ENCODE peak calls at places on chromosomes 3 and 15, in four cellular contexts. One of them, this sample, is unnamed.

GRCh38 chr3:174767853-174768382 is 91.2 kb upstream of the NAALADL2 start:
- DNase-seq in hepatocyte: no peak
- DNase-seq in left ventricle myocardium inferior: no peak
- DNase-seq in fibroblast of lung: peak
- DNase-seq in this sample: no peak

GRCh38 chr15:68991723-68992122 is 22.8 kb upstream of the NOX5 start:
- DNase-seq in fibroblast of lung: peak
- DNase-seq in hepatocyte: peak
- DNase-seq in left ventricle myocardium inferior: no peak
- DNase-seq in this sample: no peak

GRCh38 chr3:12287727-12288465 is 974 bp upstream of the PPARG start:
- DNase-seq in left ventricle myocardium inferior: peak
- DNase-seq in hepatocyte: peak
- DNase-seq in fibroblast of lung: peak
- DNase-seq in this sample: peak

GRCh38 chr3:159852821-159853505 is 135.7 kb upstream of the IL12A start:
- DNase-seq in hepatocyte: peak
- DNase-seq in left ventricle myocardium inferior: peak
- DNase-seq in fibroblast of lung: peak
- DNase-seq in this sample: no peak

GRCh38 chr15:101000271-101000681 is 81.1 kb downstream of the LRRK1 start:
- DNase-seq in fibroblast of lung: no peak
- DNase-seq in hepatocyte: no peak
- DNase-seq in left ventricle myocardium inferior: no peak
- DNase-seq in this sample: no peak

GRCh38 chr3:1600700-1601418 is 497.8 kb upstream of the CNTN4 start:
- DNase-seq in fibroblast of lung: no peak
- DNase-seq in left ventricle myocardium inferior: no peak
- DNase-seq in hepatocyte: no peak
- DNase-seq in this sample: no peak

GRCh38 chr3:165462616-165463334 is 266.6 kb upstream of the SLITRK3 start:
- DNase-seq in fibroblast of lung: peak
- DNase-seq in hepatocyte: no peak
- DNase-seq in left ventricle myocardium inferior: no peak
- DNase-seq in this sample: no peak

GRCh38 chr15:80072285-80072684 is 12.8 kb downstream of the ZFAND6 start:
- DNase-seq in hepatocyte: peak
- DNase-seq in fibroblast of lung: peak
- DNase-seq in left ventricle myocardium inferior: no peak
- DNase-seq in this sample: no peak

GRCh38 chr3:52317601-52318000 is 1.5 kb downstream of the DNAH1 start:
- DNase-seq in fibroblast of lung: peak
- DNase-seq in hepatocyte: peak
- DNase-seq in left ventricle myocardium inferior: peak
- DNase-seq in this sample: peak

GRCh38 chr15:101115887-101116680 is 135.8 kb downstream of the CHSY1 start:
- DNase-seq in fibroblast of lung: peak
- DNase-seq in left ventricle myocardium inferior: peak
- DNase-seq in hepatocyte: peak
- DNase-seq in this sample: no peak

GRCh38 chr3:61872077-61872706 is 310.8 kb downstream of the PTPRG start:
- DNase-seq in hepatocyte: no peak
- DNase-seq in fibroblast of lung: peak
- DNase-seq in left ventricle myocardium inferior: no peak
- DNase-seq in this sample: no peak

GRCh38 chr3:89227634-89228033 is 120.2 kb downstream of the EPHA3 start:
- DNase-seq in fibroblast of lung: peak
- DNase-seq in hepatocyte: no peak
- DNase-seq in left ventricle myocardium inferior: no peak
- DNase-seq in this sample: no peak

GRCh38 chr3:145776782-145777408 is 384.1 kb downstream of the PLOD2 start:
- DNase-seq in hepatocyte: peak
- DNase-seq in left ventricle myocardium inferior: no peak
- DNase-seq in fibroblast of lung: peak
- DNase-seq in this sample: peak

GRCh38 chr3:106485202-106485601 is 616.4 kb upstream of the CBLB start:
- DNase-seq in left ventricle myocardium inferior: no peak
- DNase-seq in hepatocyte: no peak
- DNase-seq in fibroblast of lung: no peak
- DNase-seq in this sample: no peak

GRCh38 chr15:73989001-73989798 is 2.9 kb downstream of the STOML1 start:
- DNase-seq in left ventricle myocardium inferior: no peak
- DNase-seq in fibroblast of lung: peak
- DNase-seq in hepatocyte: peak
- DNase-seq in this sample: no peak

GRCh38 chr3:133377396-133377795 is 22.5 kb upstream of the BFSP2 start:
- DNase-seq in left ventricle myocardium inferior: no peak
- DNase-seq in fibroblast of lung: peak
- DNase-seq in hepatocyte: peak
- DNase-seq in this sample: no peak

GRCh38 chr15:76162050-76162425 is 102.3 kb downstream of the TMEM266 start:
- DNase-seq in left ventricle myocardium inferior: no peak
- DNase-seq in hepatocyte: no peak
- DNase-seq in fibroblast of lung: no peak
- DNase-seq in this sample: no peak

GRCh38 chr3:162719684-162720341 is 1223.2 kb downstream of the OTOL1 start:
- DNase-seq in fibroblast of lung: peak
- DNase-seq in left ventricle myocardium inferior: no peak
- DNase-seq in hepatocyte: peak
- DNase-seq in this sample: no peak

GRCh38 chr15:34490421-34491193 is 53.0 kb upstream of the GOLGA8A start:
- DNase-seq in hepatocyte: peak
- DNase-seq in left ventricle myocardium inferior: no peak
- DNase-seq in fibroblast of lung: no peak
- DNase-seq in this sample: peak

GRCh38 chr3:138332472-138333073 is 2.9 kb upstream of the NME9 start:
- DNase-seq in left ventricle myocardium inferior: no peak
- DNase-seq in hepatocyte: peak
- DNase-seq in fibroblast of lung: peak
- DNase-seq in this sample: no peak

GRCh38 chr3:107676469-107677309 is 153.9 kb downstream of the BBX start:
- DNase-seq in hepatocyte: peak
- DNase-seq in fibroblast of lung: peak
- DNase-seq in left ventricle myocardium inferior: no peak
- DNase-seq in this sample: no peak

GRCh38 chr15:66154581-66154980 is 99.0 kb downstream of the MEGF11 start:
- DNase-seq in hepatocyte: no peak
- DNase-seq in left ventricle myocardium inferior: no peak
- DNase-seq in fibroblast of lung: no peak
- DNase-seq in this sample: no peak

GRCh38 chr15:66152650-66153049 is 100.9 kb downstream of the MEGF11 start:
- DNase-seq in left ventricle myocardium inferior: no peak
- DNase-seq in fibroblast of lung: no peak
- DNase-seq in hepatocyte: no peak
- DNase-seq in this sample: no peak

GRCh38 chr15:66153549-66154415 is 99.8 kb downstream of the MEGF11 start:
- DNase-seq in fibroblast of lung: no peak
- DNase-seq in left ventricle myocardium inferior: no peak
- DNase-seq in hepatocyte: no peak
- DNase-seq in this sample: no peak

GRCh38 chr15:66149871-66150270 is 103.7 kb downstream of the MEGF11 start:
- DNase-seq in hepatocyte: no peak
- DNase-seq in left ventricle myocardium inferior: no peak
- DNase-seq in fibroblast of lung: no peak
- DNase-seq in this sample: no peak

DNA sequence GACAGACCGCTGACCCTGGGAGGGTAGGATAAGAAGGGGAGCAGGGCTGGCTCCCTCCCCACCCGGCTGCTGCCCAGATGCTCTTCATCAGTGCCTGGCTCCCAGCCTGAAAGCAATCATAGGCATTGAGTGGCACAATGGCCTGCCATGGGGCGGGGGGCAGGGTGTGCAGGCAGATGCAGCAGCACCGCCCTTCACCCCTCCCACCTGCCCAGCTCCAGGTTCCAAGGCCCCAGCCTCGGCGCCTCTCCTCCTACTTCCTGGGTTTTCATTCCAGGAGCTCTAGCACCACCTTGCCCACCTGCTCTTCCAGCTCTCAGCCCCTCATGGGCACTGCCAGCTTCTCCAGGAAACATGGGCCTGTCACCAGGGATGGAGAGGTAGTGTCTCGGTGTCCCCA is 101.7 kb downstream of the MEGF11 start:
- DNase-seq in hepatocyte: no peak
- DNase-seq in left ventricle myocardium inferior: peak
- DNase-seq in fibroblast of lung: no peak
- DNase-seq in this sample: no peak
- TF ChIP-seq CTCF in hepatocyte: peak
- TF ChIP-seq CTCF in left ventricle myocardium inferior: peak
- TF ChIP-seq CTCF in fibroblast of lung: no peak
- TF ChIP-seq CTCF in this sample: no peak

DNA sequence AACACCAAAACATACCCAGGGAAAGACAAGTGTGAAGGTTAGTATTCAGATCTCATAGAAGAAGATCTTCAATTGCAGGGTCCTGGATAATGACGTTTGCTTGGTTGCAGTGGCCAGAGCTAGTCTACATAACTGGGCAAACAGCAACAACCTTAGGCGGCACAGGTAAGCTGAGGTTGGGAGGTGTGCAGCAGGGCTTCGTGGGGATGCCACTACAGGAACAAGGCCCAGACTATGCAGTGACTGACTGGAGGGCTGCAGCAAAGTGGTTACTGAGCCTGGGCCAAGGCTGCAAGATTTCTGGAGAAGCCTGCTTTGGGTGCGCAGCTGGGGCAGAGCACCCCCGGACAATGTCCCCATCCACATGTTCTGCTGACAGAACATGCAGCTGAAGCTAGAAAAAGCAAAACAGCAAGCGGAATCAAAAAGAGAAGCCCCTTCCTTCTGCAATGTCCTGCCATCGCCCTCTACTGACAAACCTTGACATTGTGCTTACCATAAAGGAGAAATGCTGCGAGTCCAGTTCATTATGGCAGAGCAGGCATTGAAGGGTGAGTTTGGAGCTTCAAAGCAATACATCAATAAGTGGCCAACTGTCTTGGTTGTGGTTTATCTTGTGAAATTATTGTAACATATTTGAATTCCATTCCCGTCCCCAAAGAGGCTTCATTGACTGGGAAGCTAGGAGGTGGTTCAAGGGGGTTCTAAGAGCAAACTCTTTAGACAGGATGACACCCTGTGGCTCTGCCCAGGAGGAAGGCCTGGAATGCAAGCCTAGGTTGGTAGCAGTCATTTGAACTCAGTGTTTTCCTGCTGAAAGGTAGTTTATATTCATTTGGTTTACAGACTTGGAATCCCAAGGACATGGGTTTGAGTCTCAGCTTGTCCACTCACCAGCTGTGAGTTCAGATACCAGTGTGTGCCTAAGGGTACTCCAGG is 217.0 kb downstream of the PDCD6IP start:
- DNase-seq in fibroblast of lung: peak
- DNase-seq in left ventricle myocardium inferior: no peak
- DNase-seq in hepatocyte: no peak
- DNase-seq in this sample: no peak
- TF ChIP-seq CTCF in fibroblast of lung: peak
- TF ChIP-seq CTCF in left ventricle myocardium inferior: no peak
- TF ChIP-seq CTCF in hepatocyte: peak
- TF ChIP-seq CTCF in this sample: peak

DNA sequence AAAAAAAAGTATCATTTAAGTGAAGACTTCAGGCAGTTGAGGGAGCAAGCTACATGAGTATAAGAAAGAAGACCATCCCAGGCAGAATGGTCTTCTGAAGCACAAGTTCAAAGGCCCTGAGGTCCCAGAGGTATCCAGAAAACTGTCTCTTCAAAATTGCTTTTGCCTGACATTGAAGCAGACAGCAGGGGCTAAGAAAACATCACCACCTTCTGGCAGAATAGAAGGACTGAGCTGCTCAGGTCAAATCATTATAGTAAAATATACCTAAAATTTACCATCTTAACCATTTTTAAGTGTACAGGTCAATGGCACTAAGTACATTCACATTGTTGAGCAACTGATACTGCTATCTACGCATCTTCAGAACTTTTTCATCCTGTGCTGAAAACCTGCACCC is 16.4 kb downstream of the GPR160 start:
- DNase-seq in hepatocyte: no peak
- DNase-seq in fibroblast of lung: peak
- DNase-seq in left ventricle myocardium inferior: no peak
- DNase-seq in this sample: no peak
- TF ChIP-seq CTCF in hepatocyte: peak
- TF ChIP-seq CTCF in fibroblast of lung: peak
- TF ChIP-seq CTCF in left ventricle myocardium inferior: peak
- TF ChIP-seq CTCF in this sample: peak

DNA sequence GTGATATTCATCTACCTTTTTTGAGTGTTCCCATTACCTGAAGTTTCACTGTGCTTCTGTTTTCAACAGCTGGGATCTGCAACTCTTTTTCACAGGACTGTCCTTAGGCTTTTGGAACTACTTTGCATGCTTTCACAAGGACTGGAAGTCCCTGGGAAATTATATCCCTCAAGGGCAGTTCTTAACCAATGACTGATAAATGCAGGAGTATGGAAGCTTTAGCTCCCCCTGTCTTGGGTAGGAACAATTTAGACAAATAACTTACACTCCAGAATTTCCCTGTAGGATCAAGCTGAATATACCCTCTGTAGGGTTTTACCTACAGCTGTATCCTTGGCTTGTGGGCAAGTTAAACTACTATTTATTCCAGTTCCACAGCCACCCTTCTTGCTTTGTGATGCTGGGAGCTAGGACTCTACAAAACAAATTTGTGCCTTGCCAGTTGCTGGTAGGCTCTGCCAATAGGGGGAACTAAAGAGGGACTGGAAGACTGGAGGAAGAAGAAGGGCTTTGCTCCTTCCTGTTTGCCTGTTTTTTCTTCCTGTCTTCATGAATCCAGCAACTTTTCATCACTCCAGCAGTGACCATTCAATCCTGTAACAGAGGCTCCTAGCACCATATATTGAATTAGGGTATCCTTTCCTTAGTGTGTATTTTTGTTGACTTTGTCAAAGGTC is 6.8 kb upstream of the ZNF280D start:
- DNase-seq in hepatocyte: no peak
- DNase-seq in fibroblast of lung: no peak
- DNase-seq in left ventricle myocardium inferior: no peak
- DNase-seq in this sample: no peak
- TF ChIP-seq CTCF in hepatocyte: no peak
- TF ChIP-seq CTCF in fibroblast of lung: no peak
- TF ChIP-seq CTCF in left ventricle myocardium inferior: no peak
- TF ChIP-seq CTCF in this sample: no peak

This sample was measured in progenitor cell of endocrine pancreas.